ENCODE peak calls at places on chromosomes 12 and 14, in eight cellular contexts. G is heart left ventricle; Q is PC-3; C is CD4-positive, CD25-positive, alpha-beta regulatory T cell; D is kidney epithelial cell; O is fibroblast of the aortic adventitia; M is kidney; L is MG63. P is an unnamed sample.

GRCh38 chr12:57888407-57889157 is 42.1 kb upstream of the CTDSP2 start:
- DNase-seq in G (no peak), Q (peak; percentile 82), C (no peak), D (no peak), O (peak; percentile 76), M (peak; percentile 84), L (peak; percentile 62), P (no peak)

GRCh38 chr12:2212537-2212936 is 159.8 kb downstream of the CACNA1C start:
- DNase-seq in G (no peak), Q (peak; percentile 3), C (no peak), D (no peak), O (no peak), M (no peak), L (no peak), P (no peak)

GRCh38 chr12:57118711-57119271 is 7.6 kb upstream of the STAT6 start:
- DNase-seq in G (no peak), Q (peak; percentile 87), C (no peak), D (no peak), O (no peak), M (no peak), L (peak; percentile 91), P (no peak)

GRCh38 chr12:132336451-132337413 is 7.3 kb upstream of the GALNT9 start:
- DNase-seq in G (no peak), Q (no peak), C (no peak), D (no peak), O (no peak), M (no peak), L (peak; percentile 71), P (no peak)

GRCh38 chr12:122437656-122438121 is 15.2 kb upstream of the CLIP1 start:
- DNase-seq in G (peak; percentile 11), Q (peak; percentile 55), C (no peak), D (no peak), O (peak; percentile 90), M (no peak), L (peak; percentile 93), P (no peak)

GRCh38 chr14:22070119-22070982 is 396.7 kb upstream of the OR4E1 start:
- DNase-seq in G (peak; percentile 19), Q (no peak), C (peak; percentile 57), D (no peak), O (no peak), M (peak; percentile 71), L (peak; percentile 9), P (peak; percentile 10)

GRCh38 chr12:116172224-116172849 is 105.2 kb downstream of the MED13L start:
- DNase-seq in G (no peak), Q (no peak), C (peak; percentile 3), D (no peak), O (no peak), M (no peak), L (no peak), P (no peak)

GRCh38 chr12:59393506-59393905 is 202.3 kb upstream of the SLC16A7 start:
- DNase-seq in G (no peak), Q (peak; percentile 58), C (no peak), D (no peak), O (no peak), M (no peak), L (no peak), P (no peak)

GRCh38 chr12:81610955-81611889 is 147.9 kb downstream of the PPFIA2 start:
- DNase-seq in G (no peak), Q (peak; percentile 17), C (no peak), D (no peak), O (peak; percentile 2), M (peak; percentile 34), L (no peak), P (no peak)

GRCh38 chr14:73397810-73398209 is 60.5 kb downstream of the NUMB start:
- DNase-seq in G (no peak), Q (no peak), C (no peak), D (no peak), O (no peak), M (no peak), L (no peak), P (no peak)

GRCh38 chr12:25241171-25242020 is 9.3 kb downstream of the KRAS start:
- DNase-seq in G (no peak), Q (peak; percentile 39), C (peak; percentile 67), D (no peak), O (peak; percentile 79), M (no peak), L (no peak), P (peak; percentile 77)

GRCh38 chr12:47868041-47868440 is 36.8 kb downstream of the VDR start:
- DNase-seq in G (no peak), Q (no peak), C (no peak), D (no peak), O (peak; percentile 31), M (no peak), L (peak; percentile 73), P (no peak)

GRCh38 chr14:42884100-42884499 is 1277.4 kb downstream of the LRFN5 start:
- DNase-seq in G (no peak), Q (peak; percentile 66), C (no peak), D (peak; percentile 88), O (peak; percentile 90), M (no peak), L (peak; percentile 3), P (no peak)

GRCh38 chr14:39266589-39266870 is 32.8 kb downstream of the MIA2 start:
- DNase-seq in G (peak; percentile 59), Q (no peak), C (no peak), D (no peak), O (peak; percentile 48), M (no peak), L (peak; percentile 50), P (no peak)

GRCh38 chr12:82529096-82529495 is 157.6 kb upstream of the TMTC2 start:
- DNase-seq in G (no peak), Q (no peak), C (no peak), D (no peak), O (no peak), M (no peak), L (peak; percentile 6), P (no peak)

GRCh38 chr12:46380397-46380796 is 7.8 kb upstream of the SLC38A2 start:
- DNase-seq in G (no peak), Q (no peak), C (no peak), D (no peak), O (no peak), M (no peak), L (no peak), P (no peak)

GRCh38 chr14:78178971-78179370 is 8.8 kb downstream of the NRXN3 start:
- DNase-seq in G (no peak), Q (no peak), C (no peak), D (no peak), O (no peak), M (no peak), L (no peak), P (no peak)

GRCh38 chr14:68787235-68787727 is 5.6 kb downstream of the ZFP36L1 start:
- DNase-seq in G (no peak), Q (no peak), C (peak; percentile 52), D (no peak), O (no peak), M (no peak), L (no peak), P (peak; percentile 33)

GRCh38 chr12:77042834-77043233 is 22.5 kb downstream of the E2F7 start:
- DNase-seq in G (no peak), Q (no peak), C (no peak), D (no peak), O (no peak), M (no peak), L (no peak), P (no peak)

GRCh38 chr12:19491863-19492262 is 52.6 kb downstream of the AEBP2 start:
- DNase-seq in G (no peak), Q (peak; percentile 2), C (no peak), D (no peak), O (no peak), M (no peak), L (no peak), P (no peak)

GRCh38 chr14:101288436-101289229 is 272.7 kb upstream of the DIO3 start:
- DNase-seq in G (no peak), Q (no peak), C (no peak), D (no peak), O (no peak), M (no peak), L (no peak), P (no peak)

GRCh38 chr14:88005050-88005481 is at the start of gene GPR65:
- DNase-seq in G (no peak), Q (no peak), C (peak; percentile 77), D (no peak), O (peak; percentile 16), M (no peak), L (no peak), P (peak; percentile 71)

GRCh38 chr12:1429980-1430379 is 164.4 kb downstream of the FBXL14 start:
- DNase-seq in G (no peak), Q (peak; percentile 56), C (no peak), D (peak; percentile 25), O (peak; percentile 79), M (no peak), L (peak; percentile 87), P (no peak)

GRCh38 chr14:102088012-102088792 is 1.4 kb upstream of the HSP90AA1 start:
- DNase-seq in G (peak; percentile 56), Q (no peak), C (no peak), D (no peak), O (no peak), M (peak; percentile 87), L (no peak), P (peak; percentile 63)

GRCh38 chr12:106136263-106136662 is 2.5 kb downstream of the NUAK1 start:
- DNase-seq in G (peak; percentile 87), Q (peak; percentile 95), C (peak; percentile 50), D (peak; percentile 70), O (peak; percentile 90), M (peak; percentile 93), L (peak; percentile 70), P (peak; percentile 73)

DNA sequence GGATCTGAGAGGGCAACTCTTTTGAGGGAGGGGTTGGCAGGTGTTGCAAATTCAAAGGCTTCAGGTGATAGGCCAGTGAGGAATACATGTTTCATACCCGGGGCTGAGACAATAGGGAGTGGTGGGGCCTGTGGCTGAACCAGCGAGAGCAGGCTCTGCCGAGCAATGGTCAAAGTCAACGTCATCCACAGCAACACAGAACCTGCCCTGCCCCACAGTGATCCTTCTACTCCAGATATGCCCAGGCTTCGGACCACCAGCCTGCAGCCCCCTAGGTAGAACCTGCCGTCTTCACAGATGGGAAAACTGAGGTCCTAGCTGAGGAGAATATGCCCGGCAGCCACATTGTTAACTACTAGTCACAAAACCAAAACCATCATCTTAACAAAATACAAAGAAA is 4.1 kb downstream of the SERPINA1 start:
- DNase-seq in G (no peak), Q (no peak), C (no peak), D (no peak), O (no peak), M (no peak), L (no peak), P (no peak)
- H3K4me3 ChIP-seq in G (no peak overlapping the region), Q (no peak overlapping the region), C (no peak overlapping the region), D (no peak overlapping the region), O (no peak overlapping the region), M (no peak overlapping the region), L (no peak overlapping the region), P (no peak overlapping the region)

GRCh38 chr14:89489796-89490506 is 72.9 kb upstream of the FOXN3 start:
- DNase-seq in G (no peak), Q (no peak), C (no peak), D (no peak), O (peak; percentile 37), M (no peak), L (no peak), P (no peak)
- H3K4me3 ChIP-seq in G (peak overlapping the region; percentile 40), Q (no peak overlapping the region), C (no peak overlapping the region), D (no peak overlapping the region), O (peak overlapping the region; percentile 35), M (no peak overlapping the region), L (peak overlapping the region; percentile 10), P (no peak overlapping the region)

GRCh38 chr12:52427083-52427482 is 7.1 kb downstream of the KRT75 start:
- DNase-seq in G (no peak), Q (peak; percentile 47), C (no peak), D (no peak), O (no peak), M (no peak), L (no peak), P (no peak)
- H3K4me3 ChIP-seq in G (no peak overlapping the region), Q (no peak overlapping the region), C (no peak overlapping the region), D (no peak overlapping the region), O (no peak overlapping the region), M (no peak overlapping the region), L (no peak overlapping the region), P (no peak overlapping the region)

GRCh38 chr12:73413051-73413450 is 1124.6 kb upstream of the ATXN7L3B start:
- DNase-seq in G (no peak), Q (no peak), C (no peak), D (no peak), O (no peak), M (no peak), L (no peak), P (no peak)
- H3K4me3 ChIP-seq in G (no peak overlapping the region), Q (no peak overlapping the region), C (no peak overlapping the region), D (no peak overlapping the region), O (no peak overlapping the region), M (no peak overlapping the region), L (no peak overlapping the region), P (no peak overlapping the region)

P was measured in CD8-positive, alpha-beta memory T cell.